ENCODE peak calls at places on chromosomes 4 and X, in five cellular contexts. C is psoas muscle, I is thoracic aorta, M is left lung, G is mammary epithelial cell. K is an unnamed sample.

GRCh38 chr4:101345596-101346311 is 1.6 kb downstream of the PPP3CA start:
- DNase-seq in G (peak; percentile 48), I (no peak), C (peak; percentile 78), M (peak; percentile 87), K (no peak)

GRCh38 chr4:145231906-145232700 is 51.7 kb upstream of the OTUD4 start:
- DNase-seq in M (no peak), I (no peak), C (no peak), G (no peak), K (no peak)

GRCh38 chr4:159926871-159927270 is 824.0 kb downstream of the RAPGEF2 start:
- DNase-seq in G (peak; percentile 90), C (no peak), I (no peak), M (no peak), K (no peak)

GRCh38 chr4:3263053-3263958 is 14.3 kb downstream of the MSANTD1 start:
- DNase-seq in M (no peak), G (no peak), C (no peak), I (no peak), K (no peak)

GRCh38 chrX:13194291-13195103 is 125.4 kb downstream of the ATXN3L start:
- DNase-seq in I (no peak), G (no peak), C (no peak), M (no peak), K (peak; percentile 28)

GRCh38 chr4:80360102-80360501 is 24.6 kb downstream of the CFAP299 start:
- DNase-seq in G (no peak), I (no peak), C (no peak), M (no peak), K (no peak)

GRCh38 chrX:123184199-123184857 is at the start of gene GRIA3:
- DNase-seq in M (no peak), G (no peak), I (no peak), C (no peak), K (no peak)

GRCh38 chr4:40316333-40316781 is 18.8 kb upstream of the CHRNA9 start:
- DNase-seq in I (no peak), G (peak; percentile 92), C (no peak), M (no peak), K (peak; percentile 78)

GRCh38 chrX:43973249-43973672 is at the start of gene NDP:
- DNase-seq in G (no peak), C (no peak), I (no peak), M (no peak), K (no peak)

GRCh38 chrX:18964026-18964425 is 19.9 kb downstream of the PHKA2 start:
- DNase-seq in C (no peak), I (no peak), M (no peak), G (peak; percentile 8), K (no peak)

GRCh38 chrX:46376246-46376885 is 168.9 kb downstream of the ZNF674 start:
- DNase-seq in M (no peak), G (peak; percentile 61), I (no peak), C (no peak), K (peak; percentile 12)

GRCh38 chrX:74458738-74459137 is 37.4 kb downstream of the SLC16A2 start:
- DNase-seq in M (no peak), C (no peak), I (no peak), G (peak; percentile 67), K (peak; percentile 18)

GRCh38 chrX:72046447-72046846 is 85.3 kb downstream of the RTL5 start:
- DNase-seq in G (no peak), I (no peak), M (no peak), C (no peak), K (no peak)

GRCh38 chr4:185096032-185096653 is 46.9 kb upstream of the SLC25A4 start:
- DNase-seq in I (no peak), G (peak; percentile 16), C (no peak), M (no peak), K (peak; percentile 5)

GRCh38 chrX:147693511-147693910 is 218.2 kb upstream of the FMR1 start:
- DNase-seq in I (no peak), G (no peak), C (no peak), M (no peak), K (no peak)

GRCh38 chr4:118889313-118889694 is 650 bp downstream of the SYNPO2 start:
- DNase-seq in C (no peak), G (no peak), I (no peak), M (no peak), K (no peak)

GRCh38 chr4:169256101-169256612 is 14.6 kb downstream of the SH3RF1 start:
- DNase-seq in M (no peak), C (no peak), G (no peak), I (no peak), K (no peak)

GRCh38 chr4:86918539-86919072 is 16.2 kb upstream of the AFF1 start:
- DNase-seq in C (no peak), G (peak; percentile 68), I (no peak), M (no peak), K (no peak)

GRCh38 chrX:72038016-72038415 is 93.7 kb downstream of the RTL5 start:
- DNase-seq in M (no peak), G (no peak), C (no peak), I (no peak), K (no peak)

GRCh38 chrX:68989865-68990606 is 161.2 kb downstream of the EFNB1 start:
- DNase-seq in I (no peak), G (no peak), M (no peak), C (peak; percentile 65), K (peak; percentile 10)

GRCh38 chrX:19640063-19640462 is 124.8 kb upstream of the MAP3K15 start:
- DNase-seq in C (no peak), G (no peak), I (no peak), M (no peak), K (no peak)

GRCh38 chrX:64642482-64642881 is 247.2 kb upstream of the MTMR8 start:
- DNase-seq in I (no peak), G (no peak), M (no peak), C (no peak), K (no peak)

GRCh38 chr4:80221161-80221560 is 23.9 kb downstream of the PRDM8 start:
- DNase-seq in I (no peak), C (no peak), M (no peak), G (no peak), K (no peak)

GRCh38 chr4:14862881-14863280 is 139.4 kb upstream of the CPEB2 start:
- DNase-seq in C (peak; percentile 65), G (no peak), M (peak; percentile 76), I (no peak), K (no peak)

GRCh38 chr4:184444953-184445309 is 29.4 kb downstream of the IRF2 start:
- DNase-seq in C (no peak), G (no peak), M (peak; percentile 76), I (no peak), K (no peak)

GRCh38 chr4:57168986-57169385 is 58.8 kb upstream of the IGFBP7 start:
- DNase-seq in G (no peak), M (no peak), C (no peak), I (no peak), K (no peak)

GRCh38 chrX:154548028-154548316 is 552 bp downstream of the IKBKG start:
- DNase-seq in I (no peak), G (no peak), C (no peak), M (no peak), K (no peak)

GRCh38 chrX:10158279-10158939 is 1.6 kb downstream of the CLCN4 start:
- DNase-seq in I (no peak), C (peak; percentile 75), G (no peak), M (peak; percentile 82), K (no peak)

GRCh38 chr4:144565558-144566195 is 80.3 kb upstream of the HHIP start:
- DNase-seq in M (no peak), I (no peak), G (no peak), C (no peak), K (no peak)

GRCh38 chrX:2691543-2692220 is 587 bp downstream of the CD99 start:
- DNase-seq in M (peak; percentile 83), I (peak; percentile 28), C (peak; percentile 77), G (no peak), K (no peak)

GRCh38 chr4:173025131-173025530 is 143.5 kb upstream of the GALNT7 start:
- DNase-seq in M (no peak), C (no peak), I (no peak), G (peak; percentile 58), K (no peak)

GRCh38 chr4:75099321-75099720 is 166.4 kb downstream of the PARM1 start:
- DNase-seq in M (no peak), G (no peak), I (no peak), C (no peak), K (no peak)

GRCh38 chr4:1945492-1945891 is 63.3 kb downstream of the NELFA start:
- DNase-seq in G (no peak), I (no peak), C (no peak), M (no peak), K (no peak)

GRCh38 chr4:144580421-144580820 is 65.5 kb upstream of the HHIP start:
- DNase-seq in M (no peak), C (no peak), G (no peak), I (no peak), K (no peak)

GRCh38 chr4:122710434-122711308 is 21.8 kb upstream of the BBS12 start:
- DNase-seq in M (no peak), G (no peak), C (no peak), I (no peak), K (no peak)

DNA sequence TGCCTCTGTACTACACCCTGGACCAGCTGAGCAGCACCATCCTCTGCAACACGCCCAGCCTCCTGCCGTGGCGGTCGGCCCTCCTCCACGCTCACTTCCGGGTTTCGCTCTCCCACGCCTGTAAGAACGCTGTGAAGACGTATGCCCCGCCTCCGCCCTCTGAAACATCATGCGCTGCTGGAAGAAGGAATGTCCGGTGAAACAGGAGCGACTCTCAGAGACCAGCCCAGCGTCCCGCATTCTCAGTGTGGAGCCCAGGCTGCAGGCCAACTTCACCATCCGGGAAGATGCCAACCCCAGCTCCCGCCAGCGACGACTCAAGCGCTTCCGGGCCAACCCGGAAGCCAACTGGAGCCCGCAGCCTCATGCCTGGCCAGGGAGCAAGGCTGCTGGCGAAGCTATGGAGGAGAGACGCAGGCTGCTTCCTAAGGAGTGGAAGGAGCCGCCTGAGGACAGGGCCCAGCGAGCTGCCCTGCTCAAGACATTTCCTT is 186.1 kb upstream of the SLITRK2 start:
- DNase-seq in M (no peak), G (no peak), I (no peak), C (no peak), K (no peak)
- H3K4me3 ChIP-seq in M (no peak overlapping the region), G (no peak overlapping the region), I (no peak overlapping the region), C (no peak overlapping the region), K (no peak overlapping the region)

GRCh38 chr4:7059673-7060072 is 8.2 kb downstream of the GRPEL1 start:
- DNase-seq in G (no peak), C (no peak), M (no peak), I (no peak), K (no peak)
- H3K36me3 ChIP-seq in G (peaks cover 45% of the 10 kb centered on the region), C (peaks cover 18% of the 10 kb centered on the region), M (no peaks in the 10 kb centered on the region), I (peaks cover 69% of the 10 kb centered on the region), K (peaks cover 6% of the 10 kb centered on the region)

GRCh38 chrX:48937065-48937907 is 18.5 kb upstream of the PIM2 start:
- DNase-seq in C (peak; percentile 68), I (no peak), G (no peak), M (peak; percentile 86), K (no peak)
- TF ChIP-seq CTCF in C (no peak), I (no peak), G (no peak), M (no peak), K (no peak)

DNA sequence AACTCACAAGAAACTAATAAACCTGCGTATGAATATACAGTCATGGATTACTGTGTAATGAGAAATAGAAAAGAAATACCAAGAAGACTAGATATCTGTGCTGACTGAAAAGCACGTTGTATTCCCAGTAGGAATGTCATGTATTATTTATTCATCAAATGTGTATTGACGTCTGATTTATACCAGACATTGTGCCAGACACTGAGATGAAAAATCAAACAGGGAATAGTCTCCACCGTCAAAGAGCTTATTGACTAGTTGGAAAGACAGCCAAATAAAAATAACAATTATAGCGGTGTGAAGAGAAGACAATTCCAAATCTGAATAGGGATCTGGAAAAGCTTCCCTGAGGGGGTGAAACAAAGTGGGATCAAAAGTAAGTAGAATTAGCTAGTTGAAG is 687.6 kb downstream of the C4orf33 start:
- DNase-seq in I (no peak), G (no peak), C (no peak), M (no peak), K (no peak)
- H3K4me3 ChIP-seq in I (no peak overlapping the region), G (no peak overlapping the region), C (no peak overlapping the region), M (no peak overlapping the region), K (no peak overlapping the region)